ENCODE peak calls at places on chromosomes 2 and 18, in eight cellular contexts. T is ovary; D is posterior cingulate gyrus; K is amniotic stem cell; X is C1 segment of cervical spinal cord; J is T-helper 1 cell; M is sigmoid colon; I is stimulated activated CD8-positive, alpha-beta memory T cell treated with anti-CD3 and anti-CD28 coated beads, Interleukin-12 subunit alpha, Interleukin-12 subunit beta, amount 100 ng/mL, for 1 hour. U is an unnamed sample.

GRCh38 chr2:164597988-164598387 is 23.3 kb downstream of the GRB14 start:
- DNase-seq in T (no peak), D (no peak), K (no peak), X (no peak), J (no peak), M (no peak), I (no peak), U (no peak)

GRCh38 chr2:74739733-74740241 is 85.7 kb downstream of the SEMA4F start:
- DNase-seq in T (no peak), D (no peak), K (no peak), X (no peak), J (no peak), M (no peak), I (no peak), U (no peak)

GRCh38 chr2:57156231-57156924 is 890.2 kb upstream of the VRK2 start:
- DNase-seq in T (no peak), D (no peak), K (no peak), X (no peak), J (no peak), M (no peak), I (no peak), U (no peak)

GRCh38 chr2:121529439-121530209 is 1.1 kb upstream of the RNU4ATAC start:
- DNase-seq in T (no peak), D (peak; percentile 50), K (peak; percentile 32), X (peak; percentile 71), J (no peak), M (peak; percentile 82), I (no peak), U (no peak)

GRCh38 chr18:12031181-12031580 is 49.9 kb downstream of the IMPA2 start:
- DNase-seq in T (no peak), D (no peak), K (no peak), X (no peak), J (no peak), M (no peak), I (no peak), U (no peak)

GRCh38 chr2:62741954-62742722 is 36.6 kb downstream of the EHBP1 start:
- DNase-seq in T (no peak), D (no peak), K (no peak), X (no peak), J (no peak), M (no peak), I (no peak), U (no peak)

GRCh38 chr2:220445429-220446105 is 818.1 kb downstream of the SLC4A3 start:
- DNase-seq in T (no peak), D (no peak), K (no peak), X (no peak), J (no peak), M (no peak), I (no peak), U (no peak)

GRCh38 chr2:132416080-132416911 is at the start of gene GPR39:
- DNase-seq in T (peak; percentile 41), D (peak; percentile 25), K (peak; percentile 96), X (no peak), J (no peak), M (peak; percentile 78), I (no peak), U (no peak)

GRCh38 chr2:182366625-182367024 is 60.2 kb downstream of the PDE1A start:
- DNase-seq in T (no peak), D (no peak), K (no peak), X (no peak), J (no peak), M (peak; percentile 81), I (no peak), U (no peak)

GRCh38 chr18:79523738-79524180 is 128.0 kb downstream of the NFATC1 start:
- DNase-seq in T (no peak), D (no peak), K (no peak), X (no peak), J (peak; percentile 59), M (peak; percentile 55), I (peak; percentile 65), U (peak; percentile 57)

GRCh38 chr2:115162454-115163293 is 720.2 kb downstream of the DPP10 start:
- DNase-seq in T (no peak), D (peak; percentile 13), K (no peak), X (no peak), J (no peak), M (no peak), I (no peak), U (no peak)

GRCh38 chr2:23637011-23637778 is 252.2 kb downstream of the KLHL29 start:
- DNase-seq in T (no peak), D (no peak), K (no peak), X (no peak), J (no peak), M (no peak), I (no peak), U (no peak)

GRCh38 chr2:195592101-195592500 is 64.9 kb upstream of the SLC39A10 start:
- DNase-seq in T (no peak), D (no peak), K (no peak), X (no peak), J (no peak), M (no peak), I (no peak), U (no peak)

GRCh38 chr2:194345347-194345746 is 1311.7 kb upstream of the SLC39A10 start:
- DNase-seq in T (no peak), D (no peak), K (no peak), X (no peak), J (no peak), M (no peak), I (no peak), U (no peak)

U was measured in T-cell.